ENCODE peak calls at places on chromosome 11, in four cellular contexts. Z is HepG2, X is spleen, D is HCT116. K is an unnamed sample.

GRCh38 chr11:109291553-109291952 is 130.4 kb upstream of the C11orf87 start:
- DNase-seq in Z (no peak), D (no peak), X (no peak), K (no peak)

GRCh38 chr11:44382118-44382517 is 72.2 kb upstream of the ALX4 start:
- DNase-seq in X (no peak), Z (no peak), D (no peak), K (no peak)

GRCh38 chr11:75265851-75266531 is 25.4 kb downstream of the TPBGL start:
- DNase-seq in Z (peak; percentile 75), X (peak; percentile 69), D (no peak), K (no peak)

GRCh38 chr11:28569099-28569498 is 460.9 kb downstream of the METTL15 start:
- DNase-seq in X (no peak), D (no peak), Z (no peak), K (no peak)

GRCh38 chr11:131037873-131038272 is 121.6 kb upstream of the SNX19 start:
- DNase-seq in Z (no peak), D (no peak), X (no peak), K (no peak)

GRCh38 chr11:80297808-80298460 is 857.1 kb upstream of the TENM4 start:
- DNase-seq in Z (no peak), D (no peak), X (no peak), K (no peak)

GRCh38 chr11:58334708-58335107 is 24.2 kb downstream of the OR5B17 start:
- DNase-seq in Z (no peak), D (peak; percentile 31), X (no peak), K (no peak)

GRCh38 chr11:127627629-127628462 is 627.3 kb upstream of the KIRREL3 start:
- DNase-seq in D (no peak), X (no peak), Z (no peak), K (peak; percentile 21)

GRCh38 chr11:59106363-59107336 is at the start of gene FAM111B:
- DNase-seq in X (peak; percentile 86), Z (peak; percentile 94), D (peak; percentile 83), K (peak; percentile 93)

GRCh38 chr11:66868726-66869291 is 11.9 kb downstream of the LRFN4 start:
- DNase-seq in Z (peak; percentile 82), X (peak; percentile 92), D (peak; percentile 71), K (no peak)

GRCh38 chr11:133500936-133501335 is 31.4 kb downstream of the OPCML start:
- DNase-seq in Z (no peak), D (no peak), X (no peak), K (no peak)

GRCh38 chr11:65434667-65435179 is 12.1 kb downstream of the NEAT1 start:
- DNase-seq in D (no peak), X (no peak), Z (no peak), K (no peak)

GRCh38 chr11:130834886-130835285 is 81.4 kb downstream of the SNX19 start:
- DNase-seq in D (no peak), X (no peak), Z (no peak), K (no peak)

GRCh38 chr11:75204685-75205667 is 35.6 kb upstream of the TPBGL start:
- DNase-seq in Z (peak; percentile 89), X (peak; percentile 92), D (peak; percentile 64), K (peak; percentile 59)

GRCh38 chr11:33542921-33543320 is 157.7 kb downstream of the C11orf91 start:
- DNase-seq in X (no peak), Z (peak; percentile 23), D (peak; percentile 22), K (peak; percentile 8)

GRCh38 chr11:128525411-128526243 is 61.7 kb downstream of the ETS1 start:
- DNase-seq in X (no peak), Z (no peak), D (no peak), K (no peak)

GRCh38 chr11:7892751-7893356 is 38.2 kb downstream of the OR10A6 start:
- DNase-seq in D (peak; percentile 22), Z (peak; percentile 36), X (no peak), K (no peak)

GRCh38 chr11:66119348-66120133 is 49.5 kb downstream of the PACS1 start:
- DNase-seq in Z (peak; percentile 95), D (peak; percentile 55), X (no peak), K (no peak)

GRCh38 chr11:31687256-31687655 is 123.9 kb downstream of the PAX6 start:
- DNase-seq in Z (no peak), X (no peak), D (no peak), K (no peak)

GRCh38 chr11:78079232-78080083 is at the start of gene NDUFC2:
- DNase-seq in X (peak; percentile 94), Z (peak; percentile 58), D (peak; percentile 57), K (peak; percentile 72)
- TF ChIP-seq POLR2AphosphoS5 in X (peak; percentile 92), Z (peak; percentile 93), D (peak; percentile 98), K (peak; percentile 88)

DNA sequence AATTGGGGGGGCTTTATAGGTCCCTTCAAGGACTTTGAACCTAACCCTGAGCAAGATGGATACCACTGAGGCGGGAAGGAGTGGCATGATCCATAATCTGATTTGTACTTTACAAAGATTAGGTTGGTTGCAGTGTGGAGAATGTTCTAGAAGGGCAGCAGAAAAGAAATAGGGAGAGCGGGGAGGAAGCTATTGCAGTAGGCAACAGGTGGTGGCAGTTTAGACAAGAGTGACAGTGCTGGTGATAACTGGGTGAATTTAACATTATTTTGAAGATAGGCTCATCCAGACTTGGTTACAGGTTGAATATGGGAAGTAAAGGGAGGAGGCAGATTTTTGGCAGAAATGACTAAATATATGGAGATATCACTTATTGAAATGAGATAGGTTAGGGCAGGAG is 179.9 kb upstream of the CADM1 start:
- DNase-seq in Z (no peak), D (no peak), X (no peak), K (no peak)
- TF ChIP-seq POLR2AphosphoS5 in Z (no peak), D (no peak), X (no peak), K (no peak)

GRCh38 chr11:2180775-2181370 is 9.3 kb upstream of the TH start:
- DNase-seq in D (no peak), X (no peak), Z (no peak), K (no peak)

GRCh38 chr11:2180347-2180746 is 8.7 kb upstream of the TH start:
- DNase-seq in X (no peak), Z (no peak), D (no peak), K (no peak)

GRCh38 chr11:2177081-2177480 is 5.5 kb upstream of the TH start:
- DNase-seq in X (no peak), D (no peak), Z (no peak), K (no peak)

GRCh38 chr11:2179516-2179915 is 7.9 kb upstream of the TH start:
- DNase-seq in X (no peak), D (no peak), Z (no peak), K (no peak)

GRCh38 chr11:2178906-2179494 is 7.4 kb upstream of the TH start:
- DNase-seq in Z (peak; percentile 32), D (peak; percentile 60), X (no peak), K (no peak)
- TF ChIP-seq POLR2AphosphoS5 in Z (no peak), D (peak; percentile 37), X (no peak), K (no peak)

DNA sequence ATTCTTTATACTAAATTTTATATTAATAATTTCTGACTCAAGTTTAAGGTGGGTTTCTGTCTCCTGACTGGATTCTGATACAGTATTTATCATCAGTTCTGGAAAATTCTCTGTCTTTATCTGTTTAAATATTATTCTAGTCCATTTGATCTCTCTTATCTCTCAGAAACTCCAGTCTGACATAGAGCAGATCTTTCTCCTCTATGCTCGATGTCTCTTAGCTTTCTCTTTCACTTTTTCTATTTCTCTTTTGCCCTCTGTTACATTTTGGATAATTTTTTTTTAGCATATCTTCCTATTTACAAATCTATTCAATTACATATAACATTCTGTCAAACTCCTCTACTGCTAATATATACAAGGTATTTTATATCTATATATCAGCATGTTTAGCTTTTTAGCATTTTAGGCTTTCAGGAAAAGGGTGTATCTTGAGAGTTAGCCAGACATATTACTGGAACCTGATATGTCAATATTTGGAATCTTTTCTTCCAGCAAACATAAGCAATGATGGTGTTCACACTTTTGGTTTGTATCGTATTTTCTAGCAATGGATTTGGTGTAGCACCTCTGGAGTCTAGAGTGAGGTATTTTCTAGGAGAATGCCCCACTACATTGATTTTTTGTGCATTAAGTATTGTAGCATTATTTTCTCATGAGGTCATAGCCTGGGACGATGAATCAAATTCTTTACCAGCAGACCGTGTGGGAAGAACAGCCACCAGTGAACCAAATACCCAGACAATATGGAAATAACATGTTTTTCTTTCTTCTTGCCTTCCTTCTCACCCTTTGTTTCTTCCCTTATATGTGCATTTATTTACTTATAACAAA is 4.1 kb upstream of the NNMT start:
- DNase-seq in D (no peak), Z (no peak), X (no peak), K (no peak)
- TF ChIP-seq POLR2AphosphoS5 in D (no peak), Z (no peak), X (no peak), K (peak; percentile 23)

GRCh38 chr11:114168691-114169090 is 109.2 kb downstream of the ZBTB16 start:
- DNase-seq in X (no peak), D (no peak), Z (no peak), K (no peak)

GRCh38 chr11:114168086-114168448 is 108.6 kb downstream of the ZBTB16 start:
- DNase-seq in Z (no peak), D (no peak), X (no peak), K (no peak)

GRCh38 chr11:114170226-114170625 is 110.7 kb downstream of the ZBTB16 start:
- DNase-seq in D (no peak), X (no peak), Z (no peak), K (no peak)

GRCh38 chr11:114167355-114168085 is 108.0 kb downstream of the ZBTB16 start:
- DNase-seq in D (no peak), X (no peak), Z (no peak), K (no peak)

GRCh38 chr11:114169321-114169749 is 109.8 kb downstream of the ZBTB16 start:
- DNase-seq in X (no peak), D (no peak), Z (no peak), K (no peak)
- TF ChIP-seq POLR2AphosphoS5 in X (no peak), D (no peak), Z (no peak), K (no peak)

DNA sequence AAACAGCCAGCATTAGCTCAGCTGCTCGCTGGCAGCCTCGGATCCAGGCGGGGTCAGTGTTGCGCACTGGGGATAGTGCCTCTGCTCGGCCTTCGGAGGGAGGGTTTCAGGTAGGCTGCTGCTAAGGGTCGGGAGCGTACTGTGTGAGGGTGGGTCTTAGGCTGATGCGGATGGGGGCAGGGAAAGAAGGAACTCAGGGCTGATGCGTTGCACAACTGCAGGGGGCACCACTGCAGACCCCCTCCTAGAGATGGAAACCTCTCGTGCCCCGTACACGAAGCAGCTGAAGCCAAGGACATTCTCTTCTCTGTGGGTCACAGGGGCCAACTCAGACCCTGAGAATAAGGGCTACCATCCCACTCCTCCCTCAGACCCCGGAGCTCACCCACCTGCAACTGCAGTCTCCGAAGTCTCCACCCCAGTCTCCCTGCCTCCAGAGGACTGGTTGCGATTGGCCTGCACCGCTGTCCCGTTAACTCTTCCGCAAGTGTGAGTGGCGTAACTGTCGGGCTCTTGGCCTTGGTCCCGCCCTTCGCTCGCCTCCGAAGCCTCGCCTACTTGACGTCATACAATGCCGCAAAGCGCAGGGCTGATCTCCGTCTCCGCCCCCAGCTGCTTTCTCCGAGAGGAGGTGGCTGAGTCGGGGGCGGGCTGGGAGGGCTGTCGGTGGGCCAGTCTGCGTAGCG is at the start of gene KBTBD3:
- DNase-seq in D (peak; percentile 98), Z (peak; percentile 98), X (peak; percentile 100), K (peak; percentile 99)
- TF ChIP-seq POLR2AphosphoS5 in D (peak; percentile 65), Z (peak; percentile 79), X (peak; percentile 98), K (peak; percentile 94)